ENCODE peak calls at places on chromosomes 11 and 22, in four cellular contexts. V is WTC11, E is K562, A is HepG2. W is an unnamed sample.

GRCh38 chr22:24156146-24156914 is 25.0 kb upstream of the SUSD2 start:
- DNase-seq in A (no peak), V (peak; percentile 36), E (no peak), W (peak; percentile 82)

GRCh38 chr11:117816151-117816741 is 8.3 kb downstream of the FXYD2 start:
- DNase-seq in A (peak; percentile 65), V (no peak), E (peak; percentile 11), W (peak; percentile 71)

GRCh38 chr22:47564651-47565050 is 802.2 kb downstream of the TBC1D22A start:
- DNase-seq in A (no peak), V (no peak), E (no peak), W (peak; percentile 62)

GRCh38 chr11:2584812-2585565 is 114.8 kb downstream of the KCNQ1OT1 start:
- DNase-seq in A (no peak), E (no peak), V (peak; percentile 10), W (peak; percentile 12)

GRCh38 chr11:95154514-95154913 is 64.9 kb downstream of the ENDOD1 start:
- DNase-seq in E (peak; percentile 77), A (peak; percentile 39), V (peak; percentile 75), W (peak; percentile 68)

GRCh38 chr11:21811572-21811971 is 381.3 kb upstream of the ANO5 start:
- DNase-seq in V (peak; percentile 59), A (peak; percentile 1), E (no peak), W (no peak)

GRCh38 chr11:86737752-86738151 is 62.6 kb upstream of the PRSS23 start:
- DNase-seq in V (no peak), A (no peak), E (no peak), W (no peak)

GRCh38 chr22:23970201-23970641 is 3.5 kb downstream of the DDTL start:
- DNase-seq in A (no peak), V (no peak), E (no peak), W (no peak)

GRCh38 chr22:34841321-34841901 is 224.5 kb upstream of the ISX start:
- DNase-seq in E (no peak), V (no peak), A (no peak), W (no peak)

GRCh38 chr11:1419811-1420210 is 30.1 kb downstream of the BRSK2 start:
- DNase-seq in A (no peak), E (no peak), V (no peak), W (no peak)

GRCh38 chr11:20127671-20128527 is 32.4 kb downstream of the DBX1 start:
- DNase-seq in A (peak; percentile 52), E (peak; percentile 81), V (peak; percentile 90), W (peak; percentile 84)

GRCh38 chr11:12556788-12557384 is 117.3 kb upstream of the TEAD1 start:
- DNase-seq in E (no peak), V (peak; percentile 63), A (peak; percentile 39), W (no peak)

GRCh38 chr11:12893787-12894672 is 115.1 kb upstream of the RASSF10 start:
- DNase-seq in V (peak; percentile 84), A (peak; percentile 39), E (peak; percentile 65), W (peak; percentile 62)

GRCh38 chr22:19806213-19807160 is 45.9 kb downstream of the TBX1 start:
- DNase-seq in E (peak; percentile 91), V (peak; percentile 7), A (no peak), W (peak; percentile 30)

GRCh38 chr11:1570001-1570453 is 2.0 kb downstream of the DUSP8 start:
- DNase-seq in V (no peak), A (peak; percentile 25), E (no peak), W (peak; percentile 24)

GRCh38 chr22:37229805-37230672 is 14.0 kb downstream of the RAC2 start:
- DNase-seq in V (no peak), E (peak; percentile 80), A (no peak), W (no peak)

GRCh38 chr22:39306456-39307361 is 12.7 kb downstream of the RPL3 start:
- DNase-seq in E (peak; percentile 76), A (no peak), V (peak; percentile 78), W (peak; percentile 51)

GRCh38 chr22:20580611-20581502 is 73.4 kb downstream of the MED15 start:
- DNase-seq in A (no peak), V (no peak), E (no peak), W (no peak)

GRCh38 chr11:58330861-58331260 is 28.0 kb downstream of the OR5B17 start:
- DNase-seq in V (no peak), E (no peak), A (no peak), W (no peak)

GRCh38 chr22:20965104-20965887 is 1.8 kb upstream of the AIFM3 start:
- DNase-seq in E (no peak), A (no peak), V (peak; percentile 29), W (peak; percentile 79)

GRCh38 chr11:2484576-2485125 is 39.8 kb downstream of the KCNQ1 start:
- DNase-seq in V (no peak), A (no peak), E (no peak), W (no peak)

GRCh38 chr22:22366478-22366988 is 121.9 kb downstream of the VPREB1 start:
- DNase-seq in V (no peak), A (no peak), E (no peak), W (no peak)

GRCh38 chr11:112336356-112336886 is 75.8 kb upstream of the PLET1 start:
- DNase-seq in A (no peak), E (no peak), V (no peak), W (no peak)

GRCh38 chr11:62593434-62594044 is 2.2 kb upstream of the TUT1 start:
- DNase-seq in A (peak; percentile 59), V (peak; percentile 89), E (peak; percentile 89), W (peak; percentile 57)

GRCh38 chr11:13429836-13430235 is 33.2 kb downstream of the BTBD10 start:
- DNase-seq in E (no peak), A (no peak), V (no peak), W (no peak)

GRCh38 chr11:19864141-19865120 is 151.8 kb downstream of the NAV2 start:
- DNase-seq in V (no peak), A (peak; percentile 24), E (no peak), W (no peak)

GRCh38 chr22:23418159-23418788 is 161.8 kb downstream of the IGLL1 start:
- DNase-seq in A (no peak), V (no peak), E (no peak), W (peak; percentile 64)

GRCh38 chr11:104705475-104706195 is 192.6 kb downstream of the CASP12 start:
- DNase-seq in A (no peak), V (no peak), E (no peak), W (no peak)

GRCh38 chr11:63560506-63561179 is 2.5 kb downstream of the PLAAT2 start:
- DNase-seq in E (no peak), A (no peak), V (no peak), W (no peak)

GRCh38 chr11:129637983-129638776 is 177.5 kb upstream of the TMEM45B start:
- DNase-seq in V (no peak), E (no peak), A (no peak), W (no peak)

GRCh38 chr22:44661070-44661469 is 40.9 kb upstream of the PRR5 start:
- DNase-seq in A (no peak), E (no peak), V (peak; percentile 70), W (peak; percentile 2)

GRCh38 chr11:65003282-65003681 is 6.5 kb upstream of the BATF2 start:
- DNase-seq in A (no peak), V (no peak), E (no peak), W (no peak)

GRCh38 chr11:65389294-65389980 is 3.0 kb downstream of the FRMD8 start:
- DNase-seq in A (no peak), V (no peak), E (no peak), W (no peak)

GRCh38 chr11:2651826-2652237 is 48.0 kb downstream of the KCNQ1OT1 start:
- DNase-seq in E (no peak), A (no peak), V (no peak), W (peak; percentile 73)

GRCh38 chr11:44979536-44980399 is 29.1 kb upstream of the TP53I11 start:
- DNase-seq in E (no peak), V (no peak), A (no peak), W (no peak)

GRCh38 chr11:22304337-22304961 is 33.7 kb upstream of the SLC17A6 start:
- DNase-seq in A (peak; percentile 12), E (peak; percentile 32), V (no peak), W (peak; percentile 44)

GRCh38 chr22:37485006-37485713 is 1.0 kb downstream of the MFNG start:
- DNase-seq in V (no peak), E (no peak), A (no peak), W (no peak)

DNA sequence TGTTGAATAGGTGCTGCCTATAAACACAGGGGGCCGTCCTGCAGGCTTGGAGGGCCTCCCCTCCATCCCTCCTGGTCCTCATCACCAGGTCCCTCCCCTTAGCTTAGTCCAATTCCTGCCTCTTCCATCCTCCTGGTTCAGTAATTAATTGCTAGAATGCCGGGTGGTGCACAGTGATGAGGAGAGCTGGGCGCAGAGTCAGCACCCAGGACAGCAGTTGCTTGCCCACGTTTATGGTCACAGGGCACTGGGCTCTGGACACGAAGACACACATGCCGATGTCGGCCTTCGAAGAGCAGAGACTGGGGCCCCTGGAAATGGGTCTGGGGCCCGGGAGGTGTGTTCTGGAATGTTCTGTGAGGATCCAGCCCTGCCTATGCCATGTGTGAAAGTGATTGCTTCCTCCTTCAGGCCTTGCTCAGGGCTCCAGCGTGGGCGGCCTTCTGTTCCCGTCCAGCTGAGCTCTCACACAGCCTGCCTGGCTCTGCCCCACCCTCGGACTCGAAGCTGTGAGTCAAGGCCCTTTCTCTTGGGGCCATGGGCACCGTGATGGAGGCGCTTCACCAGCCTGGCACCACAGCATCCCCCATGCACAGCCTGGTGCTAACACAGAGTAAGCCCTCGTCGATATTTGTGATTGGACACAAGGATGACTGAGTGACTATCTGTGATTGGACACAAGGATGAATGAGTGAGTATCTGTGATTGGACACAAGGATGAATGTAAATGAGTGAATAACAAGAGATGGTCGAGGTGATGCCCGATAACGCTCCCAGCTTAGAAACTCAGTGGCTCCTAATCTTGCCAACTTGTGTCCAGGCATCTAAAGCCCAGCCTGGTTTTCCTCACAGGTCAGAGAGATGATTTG is 884.7 kb downstream of the BRD1 start:
- DNase-seq in E (no peak), A (no peak), V (no peak), W (no peak)
- TF ChIP-seq FOXJ3 in E (no peak), A (no peak), V (no peak), W (no peak)

GRCh38 chr11:133951484-133952198 is 5.1 kb downstream of the IGSF9B start:
- DNase-seq in V (peak; percentile 52), A (no peak), E (no peak), W (peak; percentile 63)
- TF ChIP-seq FOXJ3 in V (no peak), A (no peak), E (no peak), W (no peak)

GRCh38 chr11:48019230-48019584 is 38.8 kb downstream of the PTPRJ start:
- DNase-seq in V (no peak), A (no peak), E (no peak), W (peak; percentile 25)
- TF ChIP-seq FOXJ3 in V (no peak), A (no peak), E (no peak), W (no peak)

GRCh38 chr11:97683733-97684132 is 1293.9 kb downstream of the JRKL start:
- DNase-seq in V (peak; percentile 56), A (peak; percentile 10), E (peak; percentile 32), W (no peak)
- TF ChIP-seq FOXJ3 in V (no peak), A (no peak), E (no peak), W (no peak)